ENCODE peak calls at places on chromosome 19, in eight cellular contexts. H is AG08396; G is GOT3; P is T-helper 17 cell; S is fibroblast of lung; E is CD4-positive, alpha-beta memory T cell; D is stimulated activated effector memory CD8-positive, alpha-beta T cell treated with anti-CD3 and anti-CD28 coated beads, Interleukin-12 subunit alpha, Interleukin-12 subunit beta, amount 100 ng/mL, for 72 hours; O is activated T-helper 1 cell treated with anti-CD3 and anti-CD28 coated beads, Interleukin-12 subunit alpha, Interleukin-12 subunit beta, Interleukin-2, Interleukin-4 antibody, amounts not matched to agents 30 ng/mL and 10 ng/mL and 1 ng/mL, durations not matched to agents 14 hours and 24 hours and 36 hours. K is an unnamed sample.

GRCh38 chr19:6161271-6161850 is 25.9 kb downstream of the ACSBG2 start:
- DNase-seq in O (peak; percentile 60), G (no peak), H (peak; percentile 12), P (peak; percentile 19), E (peak; percentile 88), S (no peak), D (peak; percentile 57), K (peak; percentile 32)

GRCh38 chr19:32581704-32582164 is 744 bp downstream of the PDCD5 start:
- DNase-seq in E (no peak), P (no peak), O (no peak), D (no peak), G (no peak), S (peak; percentile 43), H (peak; percentile 35), K (peak; percentile 40)

GRCh38 chr19:18712981-18713380 is 29.5 kb downstream of the CRTC1 start:
- DNase-seq in G (no peak), H (no peak), E (no peak), P (no peak), O (no peak), S (peak; percentile 64), D (no peak), K (no peak)

GRCh38 chr19:11483176-11484111 is 2.6 kb upstream of the ELAVL3 start:
- DNase-seq in D (no peak), H (no peak), O (no peak), G (no peak), E (no peak), S (no peak), P (no peak), K (no peak)

GRCh38 chr19:1651548-1652394 is 644 bp downstream of the TCF3 start:
- DNase-seq in O (peak; percentile 26), E (peak; percentile 54), P (peak; percentile 39), H (peak; percentile 78), S (peak; percentile 23), G (no peak), D (peak; percentile 69), K (no peak)

GRCh38 chr19:15101479-15102082 is 5.6 kb upstream of the SYDE1 start:
- DNase-seq in D (peak; percentile 70), P (no peak), O (peak; percentile 29), G (no peak), E (peak; percentile 35), H (no peak), S (peak; percentile 50), K (no peak)

GRCh38 chr19:38263696-38264485 is 482 bp upstream of the SPINT2 start:
- DNase-seq in E (peak; percentile 81), O (peak; percentile 74), H (peak; percentile 63), S (no peak), G (no peak), P (peak; percentile 81), D (no peak), K (peak; percentile 41)

GRCh38 chr19:36103842-36104552 is 6.9 kb upstream of the OVOL3 start:
- DNase-seq in O (no peak), S (no peak), G (no peak), H (no peak), P (no peak), E (no peak), D (no peak), K (peak; percentile 42)

GRCh38 chr19:38685666-38686529 is 38.4 kb downstream of the ACTN4 start:
- DNase-seq in E (no peak), O (no peak), D (no peak), P (no peak), S (peak; percentile 67), H (no peak), G (no peak), K (no peak)

GRCh38 chr19:53328967-53329366 is 4.6 kb upstream of the ZNF845 start:
- DNase-seq in D (no peak), H (peak; percentile 34), S (peak; percentile 69), P (no peak), O (no peak), E (no peak), G (no peak), K (no peak)

GRCh38 chr19:5030822-5031221 is 61.9 kb downstream of the KDM4B start:
- DNase-seq in P (no peak), D (no peak), G (no peak), H (no peak), O (no peak), E (no peak), S (no peak), K (no peak)

GRCh38 chr19:30317403-30317802 is 54.8 kb upstream of the ZNF536 start:
- DNase-seq in D (no peak), O (no peak), H (no peak), E (no peak), S (no peak), P (no peak), G (no peak), K (no peak)

GRCh38 chr19:3538258-3538929 is 580 bp upstream of the TEKTIP1 start:
- DNase-seq in D (no peak), E (no peak), P (no peak), G (no peak), O (no peak), H (no peak), S (no peak), K (no peak)

GRCh38 chr19:7860902-7861618 is 13.1 kb downstream of the PRR36 start:
- DNase-seq in P (no peak), H (no peak), S (no peak), D (no peak), O (no peak), G (no peak), E (no peak), K (no peak)

GRCh38 chr19:38946229-38947010 is 15.7 kb downstream of the MRPS12 start:
- DNase-seq in O (no peak), H (no peak), D (no peak), G (no peak), P (no peak), S (no peak), E (no peak), K (peak; percentile 20)

GRCh38 chr19:48329167-48329891 is 4.0 kb downstream of the EMP3 start:
- DNase-seq in G (no peak), P (no peak), D (no peak), E (peak; percentile 49), S (peak; percentile 47), H (peak; percentile 57), O (peak; percentile 31), K (no peak)

GRCh38 chr19:43450545-43450997 is 14.8 kb downstream of the LYPD3 start:
- DNase-seq in S (peak; percentile 65), H (no peak), O (no peak), E (no peak), P (no peak), D (no peak), G (no peak), K (peak; percentile 76)

GRCh38 chr19:8610041-8610927 is at the start of gene ADAMTS10:
- DNase-seq in S (peak; percentile 44), H (peak; percentile 62), P (peak; percentile 16), O (peak; percentile 23), G (no peak), E (peak; percentile 51), D (no peak), K (no peak)

GRCh38 chr19:16076958-16077611 is 790 bp downstream of the TPM4 start:
- DNase-seq in P (no peak), G (no peak), D (no peak), H (no peak), E (no peak), S (peak; percentile 31), O (no peak), K (no peak)

K was measured in A172.